ENCODE peak calls at places on chromosomes 12 and 14, in seven cellular contexts. One of them, this sample, is unnamed.
A peak's percentile ranks its signal among the peaks of the same experiment; 100 is the strongest.

GRCh38 chr12:117485984-117486839 is 124.8 kb upstream of the NOS1 start:
- DNase-seq in HCT116: no peak
- DNase-seq in lung: no peak
- DNase-seq in adipocyte: no peak
- DNase-seq in mesenchymal stem cell: peak; percentile 5
- DNase-seq in CD8-positive, alpha-beta memory T cell: no peak
- DNase-seq in brain microvascular endothelial cell: no peak
- DNase-seq in this sample: no peak

GRCh38 chr14:40629144-40629543 is 977.5 kb upstream of the LRFN5 start:
- DNase-seq in adipocyte: no peak
- DNase-seq in HCT116: no peak
- DNase-seq in CD8-positive, alpha-beta memory T cell: no peak
- DNase-seq in mesenchymal stem cell: no peak
- DNase-seq in brain microvascular endothelial cell: no peak
- DNase-seq in lung: no peak
- DNase-seq in this sample: no peak

GRCh38 chr14:73254247-73255004 is 17.1 kb downstream of the PAPLN start:
- DNase-seq in mesenchymal stem cell: no peak
- DNase-seq in CD8-positive, alpha-beta memory T cell: no peak
- DNase-seq in adipocyte: no peak
- DNase-seq in HCT116: no peak
- DNase-seq in brain microvascular endothelial cell: no peak
- DNase-seq in lung: no peak
- DNase-seq in this sample: no peak

GRCh38 chr14:24941719-24942118 is 108.2 kb downstream of the STXBP6 start:
- DNase-seq in lung: no peak
- DNase-seq in HCT116: no peak
- DNase-seq in CD8-positive, alpha-beta memory T cell: no peak
- DNase-seq in adipocyte: no peak
- DNase-seq in mesenchymal stem cell: no peak
- DNase-seq in brain microvascular endothelial cell: no peak
- DNase-seq in this sample: no peak

GRCh38 chr14:67586302-67586701 is 13.8 kb downstream of the PIGH start:
- DNase-seq in CD8-positive, alpha-beta memory T cell: no peak
- DNase-seq in HCT116: no peak
- DNase-seq in lung: no peak
- DNase-seq in adipocyte: no peak
- DNase-seq in brain microvascular endothelial cell: no peak
- DNase-seq in mesenchymal stem cell: no peak
- DNase-seq in this sample: no peak

GRCh38 chr14:69814397-69814796 is 17.4 kb upstream of the SLC10A1 start:
- DNase-seq in adipocyte: no peak
- DNase-seq in brain microvascular endothelial cell: no peak
- DNase-seq in CD8-positive, alpha-beta memory T cell: no peak
- DNase-seq in HCT116: no peak
- DNase-seq in lung: no peak
- DNase-seq in mesenchymal stem cell: no peak
- DNase-seq in this sample: no peak

GRCh38 chr14:100106260-100106659 is 41.0 kb downstream of the EVL start:
- DNase-seq in lung: no peak
- DNase-seq in brain microvascular endothelial cell: no peak
- DNase-seq in mesenchymal stem cell: no peak
- DNase-seq in HCT116: no peak
- DNase-seq in adipocyte: no peak
- DNase-seq in CD8-positive, alpha-beta memory T cell: no peak
- DNase-seq in this sample: no peak

GRCh38 chr12:101743724-101744472 is 4.6 kb upstream of the SYCP3 start:
- DNase-seq in HCT116: no peak
- DNase-seq in mesenchymal stem cell: no peak
- DNase-seq in CD8-positive, alpha-beta memory T cell: no peak
- DNase-seq in brain microvascular endothelial cell: no peak
- DNase-seq in lung: no peak
- DNase-seq in adipocyte: no peak
- DNase-seq in this sample: no peak

GRCh38 chr12:123067654-123068053 is 83.2 kb downstream of the PITPNM2 start:
- DNase-seq in brain microvascular endothelial cell: no peak
- DNase-seq in CD8-positive, alpha-beta memory T cell: no peak
- DNase-seq in HCT116: no peak
- DNase-seq in lung: no peak
- DNase-seq in adipocyte: no peak
- DNase-seq in mesenchymal stem cell: peak; percentile 75
- DNase-seq in this sample: no peak

GRCh38 chr12:108640802-108641445 is 7.2 kb upstream of the SELPLG start:
- DNase-seq in lung: no peak
- DNase-seq in HCT116: no peak
- DNase-seq in brain microvascular endothelial cell: peak; percentile 52
- DNase-seq in CD8-positive, alpha-beta memory T cell: no peak
- DNase-seq in adipocyte: no peak
- DNase-seq in mesenchymal stem cell: no peak
- DNase-seq in this sample: no peak

GRCh38 chr12:69500631-69501030 is 30.4 kb downstream of the FRS2 start:
- DNase-seq in lung: no peak
- DNase-seq in adipocyte: peak; percentile 40
- DNase-seq in HCT116: no peak
- DNase-seq in CD8-positive, alpha-beta memory T cell: no peak
- DNase-seq in mesenchymal stem cell: no peak
- DNase-seq in brain microvascular endothelial cell: no peak
- DNase-seq in this sample: no peak

GRCh38 chr12:6697584-6698351 is 2.8 kb downstream of the PIANP start:
- DNase-seq in lung: no peak
- DNase-seq in adipocyte: peak; percentile 63
- DNase-seq in HCT116: peak; percentile 45
- DNase-seq in brain microvascular endothelial cell: peak; percentile 52
- DNase-seq in mesenchymal stem cell: peak; percentile 80
- DNase-seq in CD8-positive, alpha-beta memory T cell: no peak
- DNase-seq in this sample: peak; percentile 51

GRCh38 chr12:124385219-124385969 is 90.5 kb downstream of the RFLNA start:
- DNase-seq in HCT116: no peak
- DNase-seq in CD8-positive, alpha-beta memory T cell: no peak
- DNase-seq in adipocyte: peak; percentile 86
- DNase-seq in mesenchymal stem cell: peak; percentile 88
- DNase-seq in lung: no peak
- DNase-seq in brain microvascular endothelial cell: peak; percentile 86
- DNase-seq in this sample: no peak

GRCh38 chr14:68823434-68824206 is 30.8 kb upstream of the ZFP36L1 start:
- DNase-seq in CD8-positive, alpha-beta memory T cell: no peak
- DNase-seq in HCT116: no peak
- DNase-seq in adipocyte: no peak
- DNase-seq in mesenchymal stem cell: no peak
- DNase-seq in brain microvascular endothelial cell: no peak
- DNase-seq in lung: no peak
- DNase-seq in this sample: no peak

GRCh38 chr14:104085032-104085888 is at the start of gene ASPG:
- DNase-seq in adipocyte: peak; percentile 4
- DNase-seq in CD8-positive, alpha-beta memory T cell: no peak
- DNase-seq in mesenchymal stem cell: no peak
- DNase-seq in lung: no peak
- DNase-seq in HCT116: no peak
- DNase-seq in brain microvascular endothelial cell: no peak
- DNase-seq in this sample: no peak

GRCh38 chr12:70663838-70664237 is 26.6 kb upstream of the PTPRB start:
- DNase-seq in brain microvascular endothelial cell: no peak
- DNase-seq in HCT116: no peak
- DNase-seq in CD8-positive, alpha-beta memory T cell: no peak
- DNase-seq in adipocyte: no peak
- DNase-seq in lung: no peak
- DNase-seq in mesenchymal stem cell: no peak
- DNase-seq in this sample: no peak

GRCh38 chr12:68636268-68636667 is 25.6 kb downstream of the RAP1B start:
- DNase-seq in mesenchymal stem cell: peak; percentile 88
- DNase-seq in lung: no peak
- DNase-seq in brain microvascular endothelial cell: peak; percentile 28
- DNase-seq in adipocyte: peak; percentile 88
- DNase-seq in HCT116: no peak
- DNase-seq in CD8-positive, alpha-beta memory T cell: no peak
- DNase-seq in this sample: peak; percentile 17

GRCh38 chr12:54175130-54175963 is 13.4 kb downstream of the SMUG1 start:
- DNase-seq in lung: no peak
- DNase-seq in HCT116: no peak
- DNase-seq in adipocyte: no peak
- DNase-seq in mesenchymal stem cell: no peak
- DNase-seq in CD8-positive, alpha-beta memory T cell: no peak
- DNase-seq in brain microvascular endothelial cell: no peak
- DNase-seq in this sample: no peak

GRCh38 chr14:68978550-68978911 is 571 bp downstream of the ACTN1 start:
- DNase-seq in mesenchymal stem cell: peak; percentile 62
- DNase-seq in lung: peak; percentile 67
- DNase-seq in CD8-positive, alpha-beta memory T cell: no peak
- DNase-seq in HCT116: no peak
- DNase-seq in brain microvascular endothelial cell: no peak
- DNase-seq in adipocyte: peak; percentile 88
- DNase-seq in this sample: peak; percentile 66

GRCh38 chr14:68691031-68691864 is 101.6 kb downstream of the ZFP36L1 start:
- DNase-seq in brain microvascular endothelial cell: no peak
- DNase-seq in CD8-positive, alpha-beta memory T cell: no peak
- DNase-seq in HCT116: no peak
- DNase-seq in mesenchymal stem cell: no peak
- DNase-seq in lung: no peak
- DNase-seq in adipocyte: no peak
- DNase-seq in this sample: no peak

GRCh38 chr14:94042433-94043091 is 16.4 kb downstream of the OTUB2 start:
- DNase-seq in mesenchymal stem cell: no peak
- DNase-seq in brain microvascular endothelial cell: no peak
- DNase-seq in lung: no peak
- DNase-seq in adipocyte: no peak
- DNase-seq in HCT116: no peak
- DNase-seq in CD8-positive, alpha-beta memory T cell: no peak
- DNase-seq in this sample: no peak

GRCh38 chr12:58728397-58728796 is 191.9 kb downstream of the LRIG3 start:
- DNase-seq in lung: no peak
- DNase-seq in adipocyte: peak; percentile 65
- DNase-seq in brain microvascular endothelial cell: peak; percentile 13
- DNase-seq in CD8-positive, alpha-beta memory T cell: no peak
- DNase-seq in mesenchymal stem cell: peak; percentile 32
- DNase-seq in HCT116: no peak
- DNase-seq in this sample: no peak

GRCh38 chr14:50943943-50944646 is at the start of gene PYGL:
- DNase-seq in HCT116: peak; percentile 43
- DNase-seq in lung: peak; percentile 80
- DNase-seq in CD8-positive, alpha-beta memory T cell: no peak
- DNase-seq in adipocyte: peak; percentile 87
- DNase-seq in mesenchymal stem cell: peak; percentile 78
- DNase-seq in brain microvascular endothelial cell: peak; percentile 47
- DNase-seq in this sample: peak; percentile 71

GRCh38 chr12:57127101-57127709 is 1.1 kb upstream of the LRP1 start:
- DNase-seq in mesenchymal stem cell: peak; percentile 60
- DNase-seq in CD8-positive, alpha-beta memory T cell: peak; percentile 10
- DNase-seq in HCT116: peak; percentile 68
- DNase-seq in adipocyte: peak; percentile 70
- DNase-seq in brain microvascular endothelial cell: no peak
- DNase-seq in lung: peak; percentile 78
- DNase-seq in this sample: peak; percentile 37

GRCh38 chr12:57126561-57126960 is 1.7 kb upstream of the LRP1 start:
- DNase-seq in mesenchymal stem cell: no peak
- DNase-seq in CD8-positive, alpha-beta memory T cell: no peak
- DNase-seq in HCT116: no peak
- DNase-seq in brain microvascular endothelial cell: no peak
- DNase-seq in lung: no peak
- DNase-seq in adipocyte: peak; percentile 4
- DNase-seq in this sample: no peak

GRCh38 chr12:57124259-57124877 is 3.9 kb upstream of the LRP1 start:
- DNase-seq in adipocyte: peak; percentile 94
- DNase-seq in mesenchymal stem cell: peak; percentile 77
- DNase-seq in lung: peak; percentile 82
- DNase-seq in HCT116: peak; percentile 56
- DNase-seq in CD8-positive, alpha-beta memory T cell: peak; percentile 65
- DNase-seq in brain microvascular endothelial cell: peak; percentile 68
- DNase-seq in this sample: peak; percentile 66

GRCh38 chr12:57126061-57126460 is 2.2 kb upstream of the LRP1 start:
- DNase-seq in CD8-positive, alpha-beta memory T cell: no peak
- DNase-seq in mesenchymal stem cell: no peak
- DNase-seq in HCT116: no peak
- DNase-seq in lung: no peak
- DNase-seq in brain microvascular endothelial cell: no peak
- DNase-seq in adipocyte: no peak
- DNase-seq in this sample: no peak

DNA sequence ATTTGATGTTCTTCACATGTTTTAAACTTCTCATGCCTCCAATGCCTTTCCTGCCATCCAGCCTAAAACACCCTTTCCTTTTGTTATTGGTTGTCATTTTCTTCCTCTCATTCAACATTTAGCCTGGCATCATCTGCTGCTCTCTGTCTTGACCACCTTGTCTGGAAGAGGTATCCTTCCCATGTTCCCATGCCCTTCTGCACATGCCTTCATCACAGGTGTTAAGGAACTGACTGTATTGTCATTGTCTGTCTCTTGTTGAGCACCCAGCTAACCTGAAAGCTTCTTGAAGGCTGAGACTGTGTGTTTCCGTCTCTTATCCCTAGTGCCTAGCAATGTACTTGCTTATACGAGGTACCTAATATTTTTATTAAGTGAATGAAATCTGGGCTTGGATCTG is 4.5 kb upstream of the LRP1 start:
- DNase-seq in lung: no peak
- DNase-seq in mesenchymal stem cell: no peak
- DNase-seq in CD8-positive, alpha-beta memory T cell: no peak
- DNase-seq in brain microvascular endothelial cell: no peak
- DNase-seq in adipocyte: no peak
- DNase-seq in HCT116: no peak
- DNase-seq in this sample: no peak
- H3K27me3 ChIP-seq in lung: no peaks in the 10 kb centered on the region
- H3K27me3 ChIP-seq in mesenchymal stem cell: no peaks in the 10 kb centered on the region
- H3K27me3 ChIP-seq in CD8-positive, alpha-beta memory T cell: no peaks in the 10 kb centered on the region
- H3K27me3 ChIP-seq in brain microvascular endothelial cell: no peaks in the 10 kb centered on the region
- H3K27me3 ChIP-seq in adipocyte: no peaks in the 10 kb centered on the region
- H3K27me3 ChIP-seq in HCT116: no peaks in the 10 kb centered on the region
- H3K27me3 ChIP-seq in this sample: no peaks in the 10 kb centered on the region

GRCh38 chr12:120722784-120723183 is 2.8 kb upstream of the ACADS start:
- DNase-seq in brain microvascular endothelial cell: no peak
- DNase-seq in lung: no peak
- DNase-seq in mesenchymal stem cell: no peak
- DNase-seq in HCT116: no peak
- DNase-seq in adipocyte: peak; percentile 61
- DNase-seq in CD8-positive, alpha-beta memory T cell: no peak
- DNase-seq in this sample: no peak
- H3K36me3 ChIP-seq in brain microvascular endothelial cell: peaks cover 35% of the 10 kb centered on the region
- H3K36me3 ChIP-seq in lung: peaks cover 17% of the 10 kb centered on the region
- H3K36me3 ChIP-seq in mesenchymal stem cell: peaks cover 40% of the 10 kb centered on the region
- H3K36me3 ChIP-seq in HCT116: peaks cover 35% of the 10 kb centered on the region
- H3K36me3 ChIP-seq in adipocyte: peaks cover 38% of the 10 kb centered on the region
- H3K36me3 ChIP-seq in CD8-positive, alpha-beta memory T cell: peaks cover 25% of the 10 kb centered on the region
- H3K36me3 ChIP-seq in this sample: peaks cover 39% of the 10 kb centered on the region

DNA sequence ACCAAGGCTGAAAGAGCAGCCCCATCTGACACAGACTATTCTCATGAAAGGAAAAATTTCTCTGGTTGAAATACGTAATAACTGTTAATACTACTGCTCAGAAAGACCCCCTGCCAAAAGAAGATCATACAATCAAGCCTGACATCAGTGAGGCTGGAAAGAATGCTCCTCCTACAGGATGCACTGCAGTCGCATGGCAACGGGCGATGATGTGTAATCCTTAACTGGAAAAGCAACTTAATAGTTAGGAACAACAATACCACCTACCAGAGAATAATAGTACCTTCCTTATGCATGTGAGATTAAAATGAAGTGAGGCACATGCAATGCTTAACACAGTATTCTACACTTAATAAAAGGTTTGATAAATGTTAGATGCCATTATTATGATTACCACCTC is 1.2 kb upstream of the GOLGA5 start:
- DNase-seq in CD8-positive, alpha-beta memory T cell: no peak
- DNase-seq in brain microvascular endothelial cell: no peak
- DNase-seq in adipocyte: no peak
- DNase-seq in lung: no peak
- DNase-seq in HCT116: no peak
- DNase-seq in mesenchymal stem cell: no peak
- DNase-seq in this sample: no peak
- H3K4me3 ChIP-seq in CD8-positive, alpha-beta memory T cell: no peak overlapping the region
- H3K4me3 ChIP-seq in brain microvascular endothelial cell: no peak overlapping the region
- H3K4me3 ChIP-seq in adipocyte: peak overlapping the region; percentile 95
- H3K4me3 ChIP-seq in lung: no peak overlapping the region
- H3K4me3 ChIP-seq in HCT116: no peak overlapping the region
- H3K4me3 ChIP-seq in mesenchymal stem cell: no peak overlapping the region
- H3K4me3 ChIP-seq in this sample: no peak overlapping the region

GRCh38 chr12:66663605-66664004 is 15.3 kb downstream of the GRIP1 start:
- DNase-seq in adipocyte: no peak
- DNase-seq in brain microvascular endothelial cell: no peak
- DNase-seq in HCT116: no peak
- DNase-seq in lung: no peak
- DNase-seq in CD8-positive, alpha-beta memory T cell: no peak
- DNase-seq in mesenchymal stem cell: no peak
- DNase-seq in this sample: no peak
- H3K27me3 ChIP-seq in adipocyte: no peaks in the 10 kb centered on the region
- H3K27me3 ChIP-seq in brain microvascular endothelial cell: no peaks in the 10 kb centered on the region
- H3K27me3 ChIP-seq in HCT116: peaks cover 40% of the 10 kb centered on the region
- H3K27me3 ChIP-seq in lung: no peaks in the 10 kb centered on the region
- H3K27me3 ChIP-seq in CD8-positive, alpha-beta memory T cell: no peaks in the 10 kb centered on the region
- H3K27me3 ChIP-seq in mesenchymal stem cell: no peaks in the 10 kb centered on the region
- H3K27me3 ChIP-seq in this sample: no peaks in the 10 kb centered on the region

This sample was measured in MG63.